ENCODE peak calls at places on chromosomes 11 and 22, in five cellular contexts. A is adrenal gland, N is A549, S is GM23338, D is neuronal stem cell. Q is an unnamed sample.

GRCh38 chr22:22168190-22168940 is 76.2 kb upstream of the VPREB1 start:
- DNase-seq in A (no peak), N (peak; percentile 11), S (peak; percentile 80), D (no peak), Q (no peak)

GRCh38 chr11:126304457-126305072 is 705 bp downstream of the DCPS start:
- DNase-seq in A (no peak), N (no peak), S (no peak), D (no peak), Q (no peak)

GRCh38 chr11:35330924-35331323 is 88.4 kb downstream of the SLC1A2 start:
- DNase-seq in A (no peak), N (no peak), S (no peak), D (no peak), Q (peak; percentile 74)

GRCh38 chr11:128411149-128411548 is 176.2 kb downstream of the ETS1 start:
- DNase-seq in A (no peak), N (no peak), S (no peak), D (no peak), Q (no peak)

GRCh38 chr11:124900464-124900863 is 2.8 kb upstream of the ROBO4 start:
- DNase-seq in A (no peak), N (peak; percentile 41), S (no peak), D (no peak), Q (no peak)

GRCh38 chr22:41197046-41197807 is 7.9 kb upstream of the L3MBTL2 start:
- DNase-seq in A (peak; percentile 76), N (peak; percentile 68), S (peak; percentile 89), D (peak; percentile 77), Q (peak; percentile 74)

GRCh38 chr11:22976146-22976545 is 115.9 kb upstream of the CCDC179 start:
- DNase-seq in A (peak; percentile 58), N (no peak), S (no peak), D (no peak), Q (no peak)

GRCh38 chr22:49312601-49313000 is 515.1 kb downstream of the BRD1 start:
- DNase-seq in A (no peak), N (no peak), S (no peak), D (no peak), Q (no peak)

GRCh38 chr11:68314886-68315580 is 2.6 kb downstream of the LRP5 start:
- DNase-seq in A (peak; percentile 81), N (no peak), S (no peak), D (no peak), Q (no peak)

GRCh38 chr11:59614277-59615131 is 1.1 kb downstream of the OSBP start:
- DNase-seq in A (peak; percentile 31), N (no peak), S (no peak), D (no peak), Q (no peak)

GRCh38 chr11:15779518-15779917 is 576.8 kb downstream of the SOX6 start:
- DNase-seq in A (no peak), N (no peak), S (no peak), D (no peak), Q (no peak)
- H3K27ac ChIP-seq in A (no peak overlapping the region), N (no peak overlapping the region), S (no peak overlapping the region), D (no peak overlapping the region), Q (no peak overlapping the region)

DNA sequence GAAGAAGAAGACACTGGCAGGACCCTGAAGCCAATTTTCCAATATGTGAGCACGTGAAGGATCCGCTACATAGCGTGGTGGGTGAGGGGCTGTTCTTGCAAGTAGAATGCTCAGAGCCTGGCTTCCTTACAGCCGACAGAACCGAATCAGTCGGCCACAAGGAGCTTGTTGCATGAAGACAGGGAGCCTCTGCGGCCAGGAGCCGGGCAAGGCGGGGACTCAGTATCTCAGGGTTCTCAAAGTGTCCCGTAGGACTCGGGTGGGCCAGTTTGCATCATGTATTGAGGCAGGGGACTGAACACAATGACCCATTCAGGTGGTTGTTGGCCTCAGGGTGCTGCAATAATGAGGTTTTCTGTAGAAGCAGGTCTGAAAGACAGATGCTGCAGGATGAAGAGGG is 289.5 kb downstream of the NTM start:
- DNase-seq in A (no peak), N (no peak), S (no peak), D (no peak), Q (no peak)
- H3K4me1 ChIP-seq in A (no peaks in the 10 kb centered on the region), N (no peaks in the 10 kb centered on the region), S (peaks cover 58% of the 10 kb centered on the region), D (peaks cover 30% of the 10 kb centered on the region), Q (no peaks in the 10 kb centered on the region)

DNA sequence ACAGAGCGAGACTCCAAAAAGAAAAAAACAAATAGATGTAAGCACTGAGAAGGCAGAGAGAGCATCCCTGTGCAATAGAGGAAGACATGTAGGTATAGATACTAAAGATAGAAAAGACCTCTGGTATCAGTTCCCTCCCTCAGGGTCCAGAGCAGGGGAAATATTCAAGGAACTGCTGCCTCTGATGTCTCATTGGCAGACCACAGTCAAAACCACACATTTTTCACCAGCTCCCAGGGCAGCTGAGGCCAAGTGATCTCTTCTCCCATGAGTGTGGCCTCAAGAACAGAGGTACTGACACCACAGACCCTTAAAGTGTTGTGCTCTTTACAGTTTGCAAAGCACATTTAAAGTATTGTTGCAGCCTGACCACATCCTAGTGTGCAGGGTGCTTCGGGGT is 288.5 kb downstream of the NTM start:
- DNase-seq in A (no peak), N (no peak), S (no peak), D (no peak), Q (no peak)
- H3K4me3 ChIP-seq in A (no peak overlapping the region), N (no peak overlapping the region), S (no peak overlapping the region), D (no peak overlapping the region), Q (no peak overlapping the region)

DNA sequence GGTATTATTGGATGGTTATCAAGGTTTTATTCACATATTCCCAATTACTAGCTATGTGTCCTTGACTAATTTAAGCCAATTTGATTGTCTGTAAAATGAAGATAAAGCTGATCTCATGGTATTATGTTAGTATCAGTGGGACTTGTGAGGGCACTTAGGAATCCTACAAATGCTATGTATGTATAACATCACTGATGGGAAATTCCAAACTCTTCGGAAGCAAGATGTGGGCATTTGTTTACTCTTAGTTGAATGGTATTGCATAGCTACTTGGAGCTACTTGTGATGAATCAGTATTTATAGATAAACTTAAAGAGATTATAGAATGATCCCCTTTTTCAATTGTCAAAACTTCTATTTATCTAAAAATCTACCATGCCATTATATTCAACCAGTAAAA is 239.9 kb downstream of the CNTN5 start:
- DNase-seq in A (no peak), N (no peak), S (peak; percentile 64), D (no peak), Q (no peak)
- H3K27ac ChIP-seq in A (no peak overlapping the region), N (no peak overlapping the region), S (no peak overlapping the region), D (no peak overlapping the region), Q (no peak overlapping the region)

DNA sequence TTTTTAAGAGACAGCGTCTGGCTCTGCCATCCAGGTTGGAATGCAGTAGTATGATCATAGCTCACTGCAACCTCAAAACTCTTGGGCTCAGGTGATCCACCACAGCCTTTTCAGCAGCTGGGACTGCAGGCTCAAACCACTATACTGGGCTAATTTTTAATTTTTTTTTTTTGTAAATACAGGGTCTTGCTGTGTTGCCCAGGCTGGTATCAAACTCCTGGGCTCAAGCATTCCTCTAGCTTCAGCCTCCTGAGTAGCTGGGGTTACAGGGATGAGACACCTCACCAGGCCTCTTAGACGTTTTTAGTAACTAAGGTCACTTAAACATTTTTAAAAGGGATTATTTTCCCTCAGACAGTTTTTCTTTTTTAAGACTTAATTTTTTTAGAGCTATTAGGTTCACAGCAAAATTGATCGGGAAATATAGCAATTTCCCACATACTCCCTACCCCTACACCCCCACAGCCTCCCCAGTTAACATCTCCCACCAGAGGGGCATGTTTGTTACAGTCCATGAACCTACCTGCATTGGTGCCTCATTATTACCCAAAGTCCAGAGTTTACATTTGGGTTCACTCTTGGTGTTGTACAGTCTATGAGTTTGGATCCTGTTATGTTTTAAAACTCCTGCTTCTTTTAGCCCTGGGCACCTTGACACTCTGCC is 3.9 kb downstream of the BCR start:
- DNase-seq in A (no peak), N (no peak), S (no peak), D (no peak), Q (no peak)
- H3K4me1 ChIP-seq in A (peaks cover 61% of the 10 kb centered on the region), N (peaks cover 31% of the 10 kb centered on the region), S (peaks cover 62% of the 10 kb centered on the region), D (peaks cover 38% of the 10 kb centered on the region), Q (peaks cover 71% of the 10 kb centered on the region)

GRCh38 chr11:69383372-69383771 is 89.4 kb downstream of the MYEOV start:
- DNase-seq in A (no peak), N (no peak), S (no peak), D (no peak), Q (no peak)
- H3K4me3 ChIP-seq in A (no peak overlapping the region), N (no peak overlapping the region), S (no peak overlapping the region), D (no peak overlapping the region), Q (no peak overlapping the region)

GRCh38 chr22:31135706-31136105 is 4.6 kb downstream of the PLA2G3 start:
- DNase-seq in A (no peak), N (no peak), S (no peak), D (no peak), Q (no peak)
- H3K27ac ChIP-seq in A (no peak overlapping the region), N (no peak overlapping the region), S (no peak overlapping the region), D (no peak overlapping the region), Q (no peak overlapping the region)

GRCh38 chr11:45859661-45860140 is 12.4 kb downstream of the CRY2 start:
- DNase-seq in A (peak; percentile 96), N (no peak), S (peak; percentile 41), D (no peak), Q (no peak)

GRCh38 chr11:45858751-45859398 is 11.6 kb downstream of the CRY2 start:
- DNase-seq in A (no peak), N (no peak), S (no peak), D (no peak), Q (no peak)

GRCh38 chr11:45856044-45856468 is 8.8 kb downstream of the CRY2 start:
- DNase-seq in A (no peak), N (no peak), S (no peak), D (no peak), Q (no peak)

GRCh38 chr11:45860348-45860747 is 13.1 kb downstream of the CRY2 start:
- DNase-seq in A (no peak), N (no peak), S (no peak), D (no peak), Q (no peak)

DNA sequence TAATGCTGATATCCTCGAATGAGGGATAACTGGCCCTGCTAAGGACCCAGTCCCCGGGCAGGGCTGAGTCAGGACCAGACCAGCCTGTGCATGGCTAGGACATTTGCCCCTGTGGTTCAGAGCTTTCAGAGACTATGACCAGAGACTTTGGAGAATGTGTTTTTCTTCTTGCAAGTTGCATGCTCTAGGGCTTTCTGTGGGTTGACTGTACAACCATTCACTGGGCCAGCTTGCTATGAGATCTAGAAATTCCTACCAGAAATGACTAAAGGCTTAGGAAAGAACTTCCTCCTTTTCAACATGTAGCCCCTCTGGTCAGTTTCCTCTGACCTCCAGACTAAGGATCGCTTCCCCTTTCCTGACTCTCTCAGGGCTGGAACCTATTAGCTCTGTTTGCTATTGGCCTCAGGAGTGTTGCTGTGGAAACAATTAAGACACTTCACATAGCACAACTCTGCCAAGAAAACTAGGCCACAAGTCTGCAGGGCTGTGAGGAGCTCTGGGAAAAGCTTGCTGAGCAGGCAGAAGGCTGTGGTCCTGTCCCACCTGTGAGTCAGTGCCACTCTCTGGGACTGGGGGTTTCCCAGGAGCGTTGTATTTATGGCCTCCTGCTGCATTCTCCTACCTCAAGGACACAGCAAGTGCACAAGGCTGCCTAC is 10.7 kb downstream of the CRY2 start:
- DNase-seq in A (peak; percentile 85), N (no peak), S (no peak), D (no peak), Q (no peak)
- H3K4me1 ChIP-seq in A (peaks cover 68% of the 10 kb centered on the region), N (no peaks in the 10 kb centered on the region), S (peaks cover 40% of the 10 kb centered on the region), D (peaks cover 7% of the 10 kb centered on the region), Q (no peaks in the 10 kb centered on the region)